ENCODE peak calls at places on chromosomes 1 and 21, in nine cellular contexts. N is GDM1; A is neural crest cell; R is HuH-7.5; C is amniotic epithelial cell; X is activated naive CD8-positive, alpha-beta T cell treated with anti-CD3 and anti-CD28 coated beads, Interleukin-2, amount 50 U/mL, for 16 hours; S is endothelial cell; F is ELR; H is GM12891. W is an unnamed sample.

GRCh38 chr1:8420318-8420717 is 102.4 kb downstream of the SLC45A1 start:
- DNase-seq in N (no peak), A (no peak), R (peak; percentile 53), C (no peak), X (no peak), S (no peak), F (no peak), H (no peak), W (no peak)

GRCh38 chr1:204617256-204618147 is 68.0 kb downstream of the LRRN2 start:
- DNase-seq in N (no peak), A (no peak), R (no peak), C (no peak), X (no peak), S (no peak), F (no peak), H (no peak), W (no peak)

GRCh38 chr1:56469640-56470371 is 109.6 kb downstream of the PLPP3 start:
- DNase-seq in N (no peak), A (no peak), R (no peak), C (peak; percentile 47), X (no peak), S (no peak), F (peak; percentile 43), H (no peak), W (no peak)

GRCh38 chr1:175129182-175129581 is 61.5 kb downstream of the TNN start:
- DNase-seq in N (no peak), A (no peak), R (no peak), C (no peak), X (no peak), S (no peak), F (no peak), H (no peak), W (no peak)

GRCh38 chr1:116375165-116375883 is 2.3 kb downstream of the ATP1A1 start:
- DNase-seq in N (no peak), A (no peak), R (no peak), C (no peak), X (no peak), S (no peak), F (peak; percentile 21), H (no peak), W (no peak)

GRCh38 chr1:19645544-19646252 is 1.6 kb downstream of the NBL1 start:
- DNase-seq in N (no peak), A (no peak), R (no peak), C (no peak), X (no peak), S (no peak), F (peak; percentile 54), H (no peak), W (no peak)

GRCh38 chr1:209742409-209743144 is 13.3 kb upstream of the TRAF3IP3 start:
- DNase-seq in N (no peak), A (no peak), R (no peak), C (peak; percentile 74), X (no peak), S (no peak), F (peak; percentile 58), H (no peak), W (no peak)

GRCh38 chr1:244064621-244065020 is 13.5 kb downstream of the ZBTB18 start:
- DNase-seq in N (no peak), A (no peak), R (no peak), C (no peak), X (no peak), S (no peak), F (no peak), H (no peak), W (no peak)

GRCh38 chr1:172662464-172663109 is 3.7 kb downstream of the FASLG start:
- DNase-seq in N (peak; percentile 94), A (no peak), R (no peak), C (peak; percentile 84), X (peak; percentile 81), S (no peak), F (peak; percentile 94), H (peak; percentile 51), W (peak; percentile 64)

GRCh38 chr1:3670823-3671251 is 18.5 kb downstream of the TP73 start:
- DNase-seq in N (no peak), A (no peak), R (no peak), C (no peak), X (no peak), S (no peak), F (no peak), H (no peak), W (no peak)

GRCh38 chr1:223189903-223190724 is 47.1 kb upstream of the TLR5 start:
- DNase-seq in N (no peak), A (no peak), R (no peak), C (peak; percentile 26), X (peak; percentile 42), S (no peak), F (peak; percentile 83), H (no peak), W (no peak)

GRCh38 chr1:38059632-38060286 is 13.2 kb upstream of the POU3F1 start:
- DNase-seq in N (no peak), A (no peak), R (no peak), C (no peak), X (no peak), S (no peak), F (no peak), H (no peak), W (no peak)

GRCh38 chr1:223429821-223430220 is 36.6 kb downstream of the CCDC185 start:
- DNase-seq in N (no peak), A (no peak), R (no peak), C (no peak), X (no peak), S (no peak), F (peak; percentile 27), H (no peak), W (no peak)

GRCh38 chr1:1124786-1125642 is 9.1 kb upstream of the C1orf159 start:
- DNase-seq in N (no peak), A (no peak), R (peak; percentile 97), C (no peak), X (no peak), S (no peak), F (no peak), H (no peak), W (no peak)

GRCh38 chr21:26460621-26461020 is 112.5 kb downstream of the CYYR1 start:
- DNase-seq in N (no peak), A (no peak), R (no peak), C (no peak), X (no peak), S (no peak), F (no peak), H (no peak), W (no peak)

GRCh38 chr1:160114085-160114484 is 1.5 kb upstream of the ATP1A2 start:
- DNase-seq in N (no peak), A (no peak), R (no peak), C (no peak), X (no peak), S (no peak), F (no peak), H (no peak), W (no peak)

GRCh38 chr1:53737648-53738204 is 1.2 kb downstream of the GLIS1 start:
- DNase-seq in N (no peak), A (peak; percentile 10), R (no peak), C (no peak), X (no peak), S (peak; percentile 21), F (no peak), H (no peak), W (no peak)

GRCh38 chr1:37317870-37318431 is 156.4 kb upstream of the ZC3H12A start:
- DNase-seq in N (no peak), A (no peak), R (no peak), C (no peak), X (no peak), S (no peak), F (no peak), H (no peak), W (no peak)

GRCh38 chr1:225423518-225423855 is 4.4 kb downstream of the LBR start:
- DNase-seq in N (no peak), A (no peak), R (no peak), C (no peak), X (no peak), S (no peak), F (no peak), H (no peak), W (no peak)

GRCh38 chr1:37476460-37477197 is 2.2 kb downstream of the ZC3H12A start:
- DNase-seq in N (no peak), A (no peak), R (no peak), C (peak; percentile 97), X (no peak), S (no peak), F (peak; percentile 93), H (no peak), W (no peak)

GRCh38 chr1:91924146-91924545 is 25.1 kb upstream of the BRDT start:
- DNase-seq in N (no peak), A (no peak), R (no peak), C (peak; percentile 55), X (no peak), S (no peak), F (peak; percentile 74), H (no peak), W (no peak)

GRCh38 chr21:26165331-26165730 is 5.2 kb downstream of the APP start:
- DNase-seq in N (no peak), A (no peak), R (no peak), C (no peak), X (no peak), S (no peak), F (no peak), H (no peak), W (no peak)

GRCh38 chr1:42845866-42846256 is 552 bp upstream of the ZNF691 start:
- DNase-seq in N (no peak), A (no peak), R (no peak), C (no peak), X (no peak), S (no peak), F (no peak), H (no peak), W (no peak)

GRCh38 chr1:206766251-206766856 is 4.2 kb upstream of the IL19 start:
- DNase-seq in N (peak; percentile 49), A (no peak), R (no peak), C (peak; percentile 97), X (peak; percentile 25), S (no peak), F (peak; percentile 95), H (no peak), W (peak; percentile 47)

GRCh38 chr1:33616780-33617179 is 144.3 kb downstream of the ZSCAN20 start:
- DNase-seq in N (no peak), A (no peak), R (no peak), C (no peak), X (no peak), S (no peak), F (no peak), H (no peak), W (no peak)

GRCh38 chr21:46151261-46151988 is 4.0 kb downstream of the FTCD start:
- DNase-seq in N (no peak), A (no peak), R (no peak), C (no peak), X (no peak), S (no peak), F (no peak), H (no peak), W (no peak)

GRCh38 chr1:153507926-153508583 is 27.7 kb downstream of the S100A6 start:
- DNase-seq in N (no peak), A (no peak), R (no peak), C (no peak), X (no peak), S (no peak), F (peak; percentile 50), H (no peak), W (no peak)

GRCh38 chr1:64038965-64039926 is 164.2 kb upstream of the UBE2U start:
- DNase-seq in N (no peak), A (no peak), R (no peak), C (peak; percentile 100), X (no peak), S (no peak), F (peak; percentile 91), H (no peak), W (no peak)

GRCh38 chr1:71049951-71050598 is 2.5 kb upstream of the PTGER3 start:
- DNase-seq in N (peak; percentile 16), A (peak; percentile 31), R (peak; percentile 50), C (peak; percentile 69), X (no peak), S (peak; percentile 48), F (peak; percentile 72), H (peak; percentile 23), W (no peak)

GRCh38 chr1:206930210-206930798 is 8.6 kb upstream of the FCMR start:
- DNase-seq in N (no peak), A (no peak), R (no peak), C (no peak), X (no peak), S (no peak), F (no peak), H (peak; percentile 60), W (no peak)

GRCh38 chr1:52157582-52157981 is 15.7 kb downstream of the ZFYVE9 start:
- DNase-seq in N (no peak), A (no peak), R (no peak), C (peak; percentile 20), X (no peak), S (no peak), F (peak; percentile 14), H (no peak), W (no peak)